ENCODE peak calls at places on chromosome 10, in four cellular contexts. K is heart right ventricle, Y is hepatocyte, H is psoas muscle. G is an unnamed sample.

GRCh38 chr10:9209105-9209798 is 1154.8 kb downstream of the GATA3 start:
- DNase-seq in K (peak; percentile 39), H (peak; percentile 64), Y (peak; percentile 70), G (no peak)

GRCh38 chr10:103678104-103678526 is 177.3 kb downstream of the SH3PXD2A start:
- DNase-seq in H (peak; percentile 90), Y (peak; percentile 94), K (peak; percentile 89), G (peak; percentile 68)

GRCh38 chr10:123043409-123043925 is 34.7 kb downstream of the ACADSB start:
- DNase-seq in H (no peak), Y (peak; percentile 80), K (peak; percentile 7), G (no peak)

GRCh38 chr10:71191459-71192113 is 20.8 kb upstream of the UNC5B start:
- DNase-seq in H (no peak), Y (no peak), K (no peak), G (no peak)

GRCh38 chr10:96967847-96968246 is 135.7 kb downstream of the LCOR start:
- DNase-seq in H (no peak), Y (no peak), K (no peak), G (no peak)

GRCh38 chr10:97381626-97382025 is 19.5 kb downstream of the RRP12 start:
- DNase-seq in H (no peak), Y (no peak), K (no peak), G (no peak)

GRCh38 chr10:70378122-70378521 is 4.3 kb downstream of the LRRC20 start:
- DNase-seq in K (no peak), Y (peak; percentile 71), H (peak; percentile 77), G (no peak)

GRCh38 chr10:50561266-50561665 is 62.5 kb downstream of the SGMS1 start:
- DNase-seq in H (no peak), K (no peak), Y (no peak), G (no peak)

GRCh38 chr10:19031763-19032162 is 16.8 kb upstream of the MALRD1 start:
- DNase-seq in K (no peak), Y (no peak), H (no peak), G (no peak)

GRCh38 chr10:124577651-124578050 is 116.0 kb downstream of the LHPP start:
- DNase-seq in K (no peak), H (no peak), Y (no peak), G (peak; percentile 16)

GRCh38 chr10:23345861-23346260 is 1.3 kb upstream of the C10orf67 start:
- DNase-seq in H (no peak), Y (peak; percentile 40), K (no peak), G (no peak)

GRCh38 chr10:126387931-126388911 is at the start of gene ADAM12:
- DNase-seq in K (peak; percentile 34), Y (peak; percentile 39), H (peak; percentile 69), G (no peak)

GRCh38 chr10:74474022-74474713 is 323.1 kb downstream of the ADK start:
- DNase-seq in Y (no peak), K (no peak), H (no peak), G (no peak)

GRCh38 chr10:1873916-1874315 is 136.6 kb upstream of the ADARB2 start:
- DNase-seq in H (no peak), Y (peak; percentile 64), K (no peak), G (no peak)

GRCh38 chr10:66218981-66219587 is 706.8 kb upstream of the LRRTM3 start:
- DNase-seq in H (no peak), Y (no peak), K (no peak), G (no peak)

GRCh38 chr10:44925811-44926760 is 14.9 kb downstream of the TMEM72 start:
- DNase-seq in H (no peak), Y (no peak), K (no peak), G (no peak)

GRCh38 chr10:67883710-67884312 is 645 bp upstream of the SIRT1 start:
- DNase-seq in Y (no peak), K (peak; percentile 5), H (no peak), G (no peak)

GRCh38 chr10:4931587-4931986 is 31.6 kb upstream of the AKR1C1 start:
- DNase-seq in Y (no peak), K (no peak), H (no peak), G (no peak)

GRCh38 chr10:132547421-132547861 is 9.9 kb downstream of the INPP5A start:
- DNase-seq in H (peak; percentile 51), Y (no peak), K (no peak), G (no peak)

GRCh38 chr10:61110188-61110844 is 166.3 kb upstream of the RHOBTB1 start:
- DNase-seq in Y (no peak), H (no peak), K (no peak), G (no peak)

GRCh38 chr10:42790835-42791234 is 8.2 kb downstream of the BMS1 start:
- DNase-seq in Y (no peak), K (no peak), H (no peak), G (no peak)
- H3K36me3 ChIP-seq in Y (no peaks in the 10 kb centered on the region), K (no peaks in the 10 kb centered on the region), H (peaks cover 18% of the 10 kb centered on the region), G (peaks cover 96% of the 10 kb centered on the region)

GRCh38 chr10:95688648-95689047 is 5.1 kb downstream of the TCTN3 start:
- DNase-seq in H (no peak), K (no peak), Y (no peak), G (no peak)
- TF ChIP-seq CTCF in H (no peak), K (no peak), Y (peak; percentile 3), G (no peak)

DNA sequence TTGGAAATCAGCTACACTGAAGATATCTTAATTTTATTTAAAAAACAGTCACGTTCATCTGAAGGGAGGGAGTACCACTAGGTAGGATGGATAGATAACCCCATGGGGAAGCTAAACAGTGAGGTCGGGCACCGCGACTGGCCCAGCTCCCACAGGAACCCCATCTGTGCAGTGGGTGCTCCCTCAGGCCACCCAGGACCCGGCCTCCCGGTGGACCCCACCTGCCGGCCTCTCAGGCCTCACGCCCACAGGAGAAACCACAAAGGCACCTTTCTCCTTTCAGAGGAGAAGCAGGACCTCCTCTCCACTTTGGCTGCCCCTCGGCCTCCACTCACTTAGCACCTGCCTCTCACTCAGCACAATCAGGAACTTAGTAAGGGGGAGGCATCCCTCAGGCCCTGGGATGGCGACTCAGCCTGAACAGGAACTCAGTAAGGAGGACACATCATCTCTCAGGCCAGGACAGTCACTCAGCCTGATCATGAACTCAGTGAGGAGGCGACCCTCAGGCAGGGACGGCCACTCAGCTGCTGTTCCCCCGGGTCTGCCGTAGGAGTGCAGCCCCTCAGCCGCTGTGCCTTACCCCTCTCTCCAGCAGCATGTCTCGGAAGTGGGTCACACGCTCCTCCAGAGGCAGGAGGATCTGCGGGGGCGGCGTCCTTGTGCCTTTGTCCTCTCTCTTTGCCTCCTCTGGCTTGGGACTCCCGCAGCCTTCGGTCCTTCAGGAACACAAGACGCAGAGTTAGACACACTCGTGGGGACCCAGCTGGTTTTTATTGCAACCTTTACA is 195.1 kb downstream of the TCERG1L start:
- DNase-seq in K (no peak), H (peak; percentile 27), Y (no peak), G (no peak)
- H3K36me3 ChIP-seq in K (no peaks in the 10 kb centered on the region), H (no peaks in the 10 kb centered on the region), Y (no peaks in the 10 kb centered on the region), G (no peaks in the 10 kb centered on the region)

GRCh38 chr10:113219446-113219845 is 269.4 kb downstream of the TCF7L2 start:
- DNase-seq in H (no peak), K (no peak), Y (no peak), G (no peak)

GRCh38 chr10:113222207-113222606 is 272.2 kb downstream of the TCF7L2 start:
- DNase-seq in K (no peak), Y (no peak), H (no peak), G (no peak)

GRCh38 chr10:113225903-113226302 is 275.9 kb downstream of the TCF7L2 start:
- DNase-seq in H (no peak), K (no peak), Y (no peak), G (no peak)

GRCh38 chr10:113225364-113225763 is 275.3 kb downstream of the TCF7L2 start:
- DNase-seq in K (no peak), Y (no peak), H (no peak), G (no peak)

DNA sequence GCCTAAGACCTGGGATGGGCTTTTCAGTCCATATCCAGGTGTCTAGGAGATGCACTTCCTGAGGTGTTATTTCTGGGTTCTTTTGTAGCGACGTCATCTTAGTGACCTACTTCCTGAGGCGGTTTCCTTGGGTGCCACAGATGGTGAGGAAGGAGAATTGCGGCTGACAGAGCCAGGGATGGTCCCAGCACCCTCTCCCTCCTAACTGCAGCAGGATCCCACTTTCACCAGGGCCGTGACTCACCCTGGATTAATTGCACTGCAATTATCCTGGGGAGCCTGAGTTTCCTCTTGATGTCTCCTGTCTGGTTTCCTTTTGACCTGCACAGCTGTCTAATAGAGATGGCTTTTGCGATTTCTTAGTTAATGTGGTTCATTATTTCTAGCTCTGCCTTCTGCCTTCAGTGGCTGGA is 271.7 kb downstream of the TCF7L2 start:
- DNase-seq in K (no peak), Y (peak; percentile 41), H (no peak), G (no peak)
- TF ChIP-seq CTCF in K (no peak), Y (no peak), H (no peak), G (no peak)

DNA sequence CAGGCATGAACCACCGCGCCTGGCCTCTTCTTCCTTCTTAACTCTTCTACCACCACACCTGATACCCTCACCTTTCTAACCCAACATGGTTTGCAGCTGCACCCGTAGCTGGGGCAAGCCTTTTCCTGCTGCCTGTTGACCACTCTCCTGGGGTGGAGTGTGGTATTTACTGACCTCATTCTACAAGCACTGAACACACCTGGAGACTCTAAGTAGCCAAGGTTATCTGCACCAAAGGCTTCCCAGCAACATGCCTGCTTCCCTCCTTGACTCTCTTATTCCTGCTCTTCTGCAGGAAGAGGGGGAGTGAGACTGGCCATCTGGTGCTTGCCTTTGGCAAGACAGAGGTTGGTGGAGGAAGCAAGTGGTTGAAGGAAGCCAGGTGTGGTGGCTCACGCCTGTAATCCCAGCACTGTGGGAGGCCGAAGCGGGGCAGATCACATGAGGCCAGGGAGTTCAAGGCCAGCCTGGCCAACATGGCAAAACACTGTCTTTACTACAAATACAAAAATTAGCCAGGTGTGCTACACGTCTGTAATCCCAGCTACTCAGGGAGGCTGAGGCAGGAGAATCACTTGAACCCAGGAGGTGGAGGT is 10.1 kb downstream of the ACTR1A start:
- DNase-seq in Y (no peak), K (no peak), H (peak; percentile 44), G (no peak)
- H3K36me3 ChIP-seq in Y (no peaks in the 10 kb centered on the region), K (peaks cover 10% of the 10 kb centered on the region), H (no peaks in the 10 kb centered on the region), G (peaks cover 45% of the 10 kb centered on the region)

DNA sequence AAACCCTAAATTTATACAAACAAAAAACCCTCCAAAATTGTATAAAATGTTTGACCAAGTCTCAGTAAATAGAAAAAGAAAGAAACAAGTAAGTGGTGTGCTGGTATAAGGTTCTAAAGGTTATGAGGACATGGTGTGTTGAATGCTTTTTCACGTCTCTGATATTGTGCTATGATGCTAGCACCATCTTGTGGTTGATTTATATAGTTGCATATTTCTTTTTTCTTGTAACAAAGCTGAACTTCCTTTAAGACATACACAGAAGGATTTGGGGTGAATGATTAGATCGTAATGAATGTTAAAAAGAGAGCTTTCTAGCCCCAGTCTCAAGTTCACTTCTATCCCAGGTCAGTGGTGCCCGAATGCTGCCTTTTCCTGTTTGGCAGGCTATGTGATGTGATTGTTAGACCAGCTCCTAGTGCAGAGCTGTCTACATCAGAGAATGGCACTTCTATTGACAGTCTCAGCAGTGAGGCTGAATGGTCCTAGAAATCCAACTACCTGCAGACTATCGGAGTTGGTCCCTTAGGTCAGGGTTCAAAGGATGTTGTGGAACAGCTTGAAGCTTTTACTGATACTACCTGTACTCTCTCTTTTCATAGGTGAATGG is 25.0 kb downstream of the VTI1A start:
- DNase-seq in H (no peak), Y (peak; percentile 58), K (no peak), G (no peak)
- TF ChIP-seq CTCF in H (peak; percentile 69), Y (peak; percentile 70), K (peak; percentile 81), G (peak; percentile 67)